ENCODE peak calls at places on chromosomes 16 and 17, in four cellular contexts. One of them, this sample, is unnamed.

GRCh38 chr16:19753815-19754643 is 36.0 kb downstream of the IQCK start:
- DNase-seq in HepG2: peak
- DNase-seq in H1: no peak
- DNase-seq in GM12878: no peak
- DNase-seq in this sample: no peak

GRCh38 chr17:16463341-16464000 is 28.5 kb downstream of the LRRC75A start:
- DNase-seq in HepG2: no peak
- DNase-seq in H1: no peak
- DNase-seq in GM12878: no peak
- DNase-seq in this sample: no peak

GRCh38 chr17:45143767-45144198 is 4.5 kb upstream of the HEXIM1 start:
- DNase-seq in HepG2: no peak
- DNase-seq in H1: no peak
- DNase-seq in GM12878: no peak
- DNase-seq in this sample: no peak

GRCh38 chr17:49216953-49217650 is 6.6 kb downstream of the ABI3 start:
- DNase-seq in HepG2: no peak
- DNase-seq in H1: no peak
- DNase-seq in GM12878: no peak
- DNase-seq in this sample: no peak

GRCh38 chr16:9275386-9275785 is 183.9 kb downstream of the HAPSTR1 start:
- DNase-seq in HepG2: no peak
- DNase-seq in H1: no peak
- DNase-seq in GM12878: no peak
- DNase-seq in this sample: no peak

GRCh38 chr17:48181653-48182052 is 74.1 kb downstream of the SNX11 start:
- DNase-seq in HepG2: no peak
- DNase-seq in H1: no peak
- DNase-seq in GM12878: no peak
- DNase-seq in this sample: no peak

GRCh38 chr17:82461827-82462524 is 3.4 kb downstream of the NARF start:
- DNase-seq in HepG2: peak
- DNase-seq in H1: no peak
- DNase-seq in GM12878: no peak
- DNase-seq in this sample: no peak

GRCh38 chr17:2337152-2337810 is at the start of gene SGSM2:
- DNase-seq in HepG2: peak
- DNase-seq in H1: no peak
- DNase-seq in GM12878: no peak
- DNase-seq in this sample: no peak

GRCh38 chr16:65414284-65414984 is 292.6 kb upstream of the CDH11 start:
- DNase-seq in HepG2: no peak
- DNase-seq in H1: no peak
- DNase-seq in GM12878: no peak
- DNase-seq in this sample: no peak

GRCh38 chr17:46147167-46147749 is 46.0 kb downstream of the KANSL1 start:
- DNase-seq in HepG2: no peak
- DNase-seq in H1: no peak
- DNase-seq in GM12878: no peak
- DNase-seq in this sample: no peak

GRCh38 chr17:65278050-65278819 is 141.1 kb downstream of the RGS9 start:
- DNase-seq in HepG2: peak
- DNase-seq in H1: peak
- DNase-seq in GM12878: no peak
- DNase-seq in this sample: peak

GRCh38 chr17:21046215-21046614 is 3.4 kb upstream of the USP22 start:
- DNase-seq in HepG2: no peak
- DNase-seq in H1: no peak
- DNase-seq in GM12878: no peak
- DNase-seq in this sample: no peak

GRCh38 chr17:62101090-62101489 is 36.0 kb upstream of the MED13 start:
- DNase-seq in HepG2: no peak
- DNase-seq in H1: no peak
- DNase-seq in GM12878: no peak
- DNase-seq in this sample: peak

GRCh38 chr17:79930077-79930785 is 91.0 kb upstream of the CBX4 start:
- DNase-seq in HepG2: no peak
- DNase-seq in H1: peak
- DNase-seq in GM12878: no peak
- DNase-seq in this sample: no peak
- H3K4me3 ChIP-seq in HepG2: peak
- H3K4me3 ChIP-seq in H1: peak
- H3K4me3 ChIP-seq in GM12878: no peak
- H3K4me3 ChIP-seq in this sample: peak

GRCh38 chr16:86126891-86127290 is 227.9 kb downstream of the IRF8 start:
- DNase-seq in HepG2: no peak
- DNase-seq in H1: no peak
- DNase-seq in GM12878: no peak
- DNase-seq in this sample: no peak
- TF ChIP-seq SUZ12 in HepG2: no peak
- TF ChIP-seq SUZ12 in H1: no peak
- TF ChIP-seq SUZ12 in GM12878: no peak
- TF ChIP-seq SUZ12 in this sample: no peak

DNA sequence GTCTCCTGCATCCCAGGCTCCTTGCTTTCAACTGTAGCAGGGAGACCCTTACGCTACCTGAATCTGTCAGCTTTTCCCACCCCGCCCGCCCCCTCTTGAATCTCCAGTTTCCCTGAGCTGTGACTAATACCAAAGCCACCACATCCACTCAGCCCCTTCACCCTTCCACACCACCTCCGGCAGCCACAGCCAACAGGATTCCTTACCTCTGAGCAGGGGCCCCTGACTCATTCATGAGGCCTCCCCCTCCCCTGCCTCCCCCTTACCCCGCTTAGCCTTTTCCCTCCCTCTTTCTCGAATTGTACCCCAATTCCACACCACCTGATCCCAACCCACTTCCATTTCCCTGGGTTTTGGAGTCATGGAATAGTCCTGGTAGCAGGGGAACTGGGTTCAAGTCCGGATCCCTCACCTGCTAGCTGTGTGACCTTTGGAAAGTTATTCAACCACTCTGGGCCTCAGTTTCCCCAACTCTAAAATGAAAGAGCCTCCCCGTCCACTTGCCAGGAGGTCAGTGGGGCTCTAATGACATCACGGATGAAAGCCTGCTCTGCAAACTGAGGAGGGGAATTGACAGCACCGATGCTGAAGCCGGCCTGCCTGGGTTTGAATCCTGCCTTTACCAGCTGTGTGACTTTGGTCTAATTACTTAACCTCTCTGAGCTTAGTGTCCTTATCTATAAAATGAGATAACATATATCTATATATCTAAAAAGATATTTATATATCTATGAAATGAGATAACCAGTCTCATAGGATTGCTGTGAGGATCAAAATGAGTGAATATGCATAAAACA is 2.1 kb downstream of the STX1B start:
- DNase-seq in HepG2: no peak
- DNase-seq in H1: no peak
- DNase-seq in GM12878: no peak
- DNase-seq in this sample: no peak
- H3K4me3 ChIP-seq in HepG2: no peak
- H3K4me3 ChIP-seq in H1: no peak
- H3K4me3 ChIP-seq in GM12878: no peak
- H3K4me3 ChIP-seq in this sample: no peak

DNA sequence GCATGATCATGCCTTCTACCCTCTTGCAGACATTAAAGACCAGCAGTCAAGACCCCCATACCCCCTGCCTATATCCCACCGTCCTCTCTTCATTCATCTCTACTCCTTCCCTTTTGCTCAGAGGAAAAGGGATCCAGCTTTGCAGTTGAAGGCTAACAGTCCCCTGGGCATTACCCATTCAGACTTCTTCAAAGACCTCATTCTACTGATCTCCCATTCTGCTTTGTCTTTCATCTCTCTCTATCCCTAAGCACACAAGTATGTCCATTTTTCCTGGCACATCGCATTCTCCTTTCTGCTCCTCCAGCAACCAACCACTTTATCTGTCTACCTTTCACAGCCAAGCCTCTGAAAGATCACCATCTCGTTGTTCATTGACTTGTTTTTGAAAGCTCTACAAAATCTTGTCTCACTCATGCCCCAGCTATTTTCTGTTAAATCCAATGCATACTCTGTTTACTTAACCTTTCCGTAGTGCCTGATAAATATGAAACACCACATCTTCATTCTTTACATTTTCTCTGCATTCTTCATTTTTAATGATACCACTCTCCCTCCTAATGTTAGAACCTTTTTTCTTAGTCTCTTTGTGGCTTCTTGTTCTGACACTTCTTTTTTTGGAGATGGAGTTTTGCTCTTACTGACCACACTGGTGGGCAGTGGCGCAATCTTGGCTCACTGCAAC is 14.1 kb upstream of the LCMT1 start:
- DNase-seq in HepG2: no peak
- DNase-seq in H1: no peak
- DNase-seq in GM12878: no peak
- DNase-seq in this sample: no peak
- TF ChIP-seq SUZ12 in HepG2: no peak
- TF ChIP-seq SUZ12 in H1: no peak
- TF ChIP-seq SUZ12 in GM12878: no peak
- TF ChIP-seq SUZ12 in this sample: no peak

GRCh38 chr17:7262192-7263070 is at the start of gene CLDN7:
- DNase-seq in HepG2: no peak
- DNase-seq in H1: peak
- DNase-seq in GM12878: no peak
- DNase-seq in this sample: no peak
- H3K4me3 ChIP-seq in HepG2: no peak
- H3K4me3 ChIP-seq in H1: peak
- H3K4me3 ChIP-seq in GM12878: peak
- H3K4me3 ChIP-seq in this sample: peak

GRCh38 chr16:14202697-14203096 is 131.6 kb downstream of the MRTFB start:
- DNase-seq in HepG2: peak
- DNase-seq in H1: no peak
- DNase-seq in GM12878: no peak
- DNase-seq in this sample: no peak
- TF ChIP-seq SUZ12 in HepG2: no peak
- TF ChIP-seq SUZ12 in H1: no peak
- TF ChIP-seq SUZ12 in GM12878: no peak
- TF ChIP-seq SUZ12 in this sample: no peak

GRCh38 chr16:1420540-1421205 is at the start of gene UQCC4:
- DNase-seq in HepG2: peak
- DNase-seq in H1: peak
- DNase-seq in GM12878: peak
- DNase-seq in this sample: peak

GRCh38 chr16:1422076-1422475 is 1.5 kb upstream of the UQCC4 start:
- DNase-seq in HepG2: no peak
- DNase-seq in H1: no peak
- DNase-seq in GM12878: no peak
- DNase-seq in this sample: no peak

GRCh38 chr16:1424028-1424427 is 3.5 kb upstream of the UQCC4 start:
- DNase-seq in HepG2: no peak
- DNase-seq in H1: no peak
- DNase-seq in GM12878: no peak
- DNase-seq in this sample: no peak

GRCh38 chr16:1416521-1416941 is 2.0 kb upstream of the UNKL start:
- DNase-seq in HepG2: no peak
- DNase-seq in H1: no peak
- DNase-seq in GM12878: no peak
- DNase-seq in this sample: no peak

GRCh38 chr16:1420111-1420539 is 422 bp downstream of the UQCC4 start:
- DNase-seq in HepG2: no peak
- DNase-seq in H1: no peak
- DNase-seq in GM12878: no peak
- DNase-seq in this sample: no peak
- H3K4me3 ChIP-seq in HepG2: peak
- H3K4me3 ChIP-seq in H1: peak
- H3K4me3 ChIP-seq in GM12878: peak
- H3K4me3 ChIP-seq in this sample: peak

DNA sequence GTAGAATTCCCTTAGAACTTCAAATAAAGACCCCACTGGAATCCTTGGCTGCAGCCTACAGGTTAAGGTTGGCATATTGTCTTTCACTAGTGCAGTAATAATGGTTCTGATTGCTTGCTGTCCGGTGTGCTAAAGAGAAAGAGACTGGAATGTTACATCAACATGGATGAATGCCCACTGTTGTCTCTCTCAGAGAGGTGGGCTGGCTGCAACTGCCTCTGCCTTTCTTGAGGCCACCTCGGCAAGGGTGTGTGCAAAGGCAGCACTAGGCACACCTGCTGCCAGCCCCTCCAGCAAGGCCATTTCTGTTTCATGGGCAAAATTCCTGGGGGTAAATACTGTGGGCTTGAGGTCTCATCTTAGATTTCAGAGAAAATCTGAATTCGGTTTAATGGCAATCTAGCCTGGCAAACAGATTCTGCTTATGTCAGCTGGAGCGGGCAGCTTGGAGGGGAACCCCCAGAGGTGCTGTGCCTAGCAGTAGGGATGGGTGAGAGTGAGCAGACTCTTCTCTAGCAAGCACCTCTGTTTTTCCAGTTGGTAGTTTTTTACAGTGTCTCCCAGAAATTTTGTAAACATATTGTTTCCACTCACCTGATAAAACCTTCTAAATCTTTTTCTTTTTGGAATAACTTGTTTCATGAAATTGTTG is 54.0 kb downstream of the MRTFB start:
- DNase-seq in HepG2: no peak
- DNase-seq in H1: no peak
- DNase-seq in GM12878: no peak
- DNase-seq in this sample: no peak
- TF ChIP-seq SUZ12 in HepG2: no peak
- TF ChIP-seq SUZ12 in H1: no peak
- TF ChIP-seq SUZ12 in GM12878: no peak
- TF ChIP-seq SUZ12 in this sample: no peak

GRCh38 chr17:72643575-72644216 is 448.8 kb downstream of the SLC39A11 start:
- DNase-seq in HepG2: no peak
- DNase-seq in H1: no peak
- DNase-seq in GM12878: no peak
- DNase-seq in this sample: no peak

GRCh38 chr17:72640415-72641165 is 451.9 kb downstream of the SLC39A11 start:
- DNase-seq in HepG2: no peak
- DNase-seq in H1: no peak
- DNase-seq in GM12878: no peak
- DNase-seq in this sample: no peak

GRCh38 chr17:72635034-72635654 is 457.3 kb downstream of the SLC39A11 start:
- DNase-seq in HepG2: no peak
- DNase-seq in H1: no peak
- DNase-seq in GM12878: no peak
- DNase-seq in this sample: no peak

GRCh38 chr17:72642720-72643119 is 449.8 kb downstream of the SLC39A11 start:
- DNase-seq in HepG2: no peak
- DNase-seq in H1: no peak
- DNase-seq in GM12878: no peak
- DNase-seq in this sample: no peak

GRCh38 chr17:72639711-72640110 is 452.8 kb downstream of the SLC39A11 start:
- DNase-seq in HepG2: no peak
- DNase-seq in H1: no peak
- DNase-seq in GM12878: no peak
- DNase-seq in this sample: no peak
- H3K4me3 ChIP-seq in HepG2: no peak
- H3K4me3 ChIP-seq in H1: no peak
- H3K4me3 ChIP-seq in GM12878: no peak
- H3K4me3 ChIP-seq in this sample: no peak

GRCh38 chr17:77471984-77472836 is 331.4 kb downstream of the SEC14L1 start:
- DNase-seq in HepG2: no peak
- DNase-seq in H1: no peak
- DNase-seq in GM12878: no peak
- DNase-seq in this sample: peak
- TF ChIP-seq SUZ12 in HepG2: no peak
- TF ChIP-seq SUZ12 in H1: no peak
- TF ChIP-seq SUZ12 in GM12878: no peak
- TF ChIP-seq SUZ12 in this sample: no peak

This sample was measured in NT2/D1.